ENCODE peak calls at places on chromosome X, in five cellular contexts. One of them, this sample, is unnamed.

GRCh38 chrX:40947276-40947675 is 138.0 kb upstream of the USP9X start:
- ATAC-seq in K562: no peak
- ATAC-seq in GM12878: no peak
- ATAC-seq in upper lobe of left lung: no peak
- ATAC-seq in HepG2: no peak
- ATAC-seq in this sample: no peak

GRCh38 chrX:2498781-2499302 is 1.9 kb downstream of the DHRSX start:
- ATAC-seq in upper lobe of left lung: no peak
- ATAC-seq in HepG2: peak
- ATAC-seq in K562: peak
- ATAC-seq in GM12878: peak
- ATAC-seq in this sample: peak

GRCh38 chrX:39163585-39163984 is 362.3 kb downstream of the MID1IP1 start:
- ATAC-seq in HepG2: no peak
- ATAC-seq in GM12878: no peak
- ATAC-seq in K562: no peak
- ATAC-seq in upper lobe of left lung: no peak
- ATAC-seq in this sample: no peak

GRCh38 chrX:30971761-30972603 is 82.9 kb upstream of the TAB3 start:
- ATAC-seq in HepG2: peak
- ATAC-seq in upper lobe of left lung: peak
- ATAC-seq in GM12878: peak
- ATAC-seq in K562: peak
- ATAC-seq in this sample: peak

GRCh38 chrX:141176586-141177451 is at the start of gene LDOC1:
- ATAC-seq in upper lobe of left lung: peak
- ATAC-seq in HepG2: no peak
- ATAC-seq in K562: peak
- ATAC-seq in GM12878: no peak
- ATAC-seq in this sample: peak

GRCh38 chrX:1466971-1467561 is 14.4 kb upstream of the ASMTL start:
- ATAC-seq in upper lobe of left lung: no peak
- ATAC-seq in K562: no peak
- ATAC-seq in GM12878: peak
- ATAC-seq in HepG2: no peak
- ATAC-seq in this sample: no peak

GRCh38 chrX:52995135-52995973 is 37.0 kb upstream of the FAM156A start:
- ATAC-seq in GM12878: peak
- ATAC-seq in upper lobe of left lung: peak
- ATAC-seq in HepG2: peak
- ATAC-seq in K562: peak
- ATAC-seq in this sample: peak

GRCh38 chrX:140933874-140934655 is 68.3 kb upstream of the SPANXB1 start:
- ATAC-seq in GM12878: no peak
- ATAC-seq in upper lobe of left lung: no peak
- ATAC-seq in K562: no peak
- ATAC-seq in HepG2: peak
- ATAC-seq in this sample: no peak

GRCh38 chrX:72604112-72604511 is 31.5 kb upstream of the HDAC8 start:
- ATAC-seq in upper lobe of left lung: no peak
- ATAC-seq in GM12878: peak
- ATAC-seq in HepG2: no peak
- ATAC-seq in K562: no peak
- ATAC-seq in this sample: no peak

GRCh38 chrX:79325263-79325958 is 41.7 kb downstream of the ITM2A start:
- ATAC-seq in GM12878: peak
- ATAC-seq in upper lobe of left lung: no peak
- ATAC-seq in K562: peak
- ATAC-seq in HepG2: no peak
- ATAC-seq in this sample: no peak

GRCh38 chrX:82029571-82030218 is 827.8 kb downstream of the SH3BGRL start:
- ATAC-seq in GM12878: no peak
- ATAC-seq in K562: no peak
- ATAC-seq in upper lobe of left lung: no peak
- ATAC-seq in HepG2: peak
- ATAC-seq in this sample: no peak

GRCh38 chrX:106170318-106170717 is 2.2 kb downstream of the PWWP3B start:
- ATAC-seq in K562: no peak
- ATAC-seq in HepG2: no peak
- ATAC-seq in upper lobe of left lung: no peak
- ATAC-seq in GM12878: peak
- ATAC-seq in this sample: no peak

GRCh38 chrX:12974217-12974796 is 603 bp upstream of the TMSB4X start:
- ATAC-seq in upper lobe of left lung: peak
- ATAC-seq in GM12878: peak
- ATAC-seq in HepG2: no peak
- ATAC-seq in K562: peak
- ATAC-seq in this sample: peak

GRCh38 chrX:140521393-140521792 is 16.5 kb upstream of the SOX3 start:
- ATAC-seq in HepG2: no peak
- ATAC-seq in GM12878: no peak
- ATAC-seq in upper lobe of left lung: no peak
- ATAC-seq in K562: no peak
- ATAC-seq in this sample: no peak

GRCh38 chrX:129980043-129980442 is 2.4 kb upstream of the BCORL1 start:
- ATAC-seq in K562: no peak
- ATAC-seq in GM12878: peak
- ATAC-seq in upper lobe of left lung: no peak
- ATAC-seq in HepG2: peak
- ATAC-seq in this sample: no peak

GRCh38 chrX:99705696-99706095 is 704.4 kb downstream of the PCDH19 start:
- ATAC-seq in upper lobe of left lung: no peak
- ATAC-seq in HepG2: no peak
- ATAC-seq in K562: no peak
- ATAC-seq in GM12878: no peak
- ATAC-seq in this sample: no peak

GRCh38 chrX:19514791-19515614 is at the start of gene MAP3K15:
- ATAC-seq in K562: peak
- ATAC-seq in upper lobe of left lung: no peak
- ATAC-seq in HepG2: peak
- ATAC-seq in GM12878: peak
- ATAC-seq in this sample: peak

GRCh38 chrX:129833153-129834004 is 10.3 kb downstream of the ZDHHC9 start:
- ATAC-seq in K562: peak
- ATAC-seq in GM12878: no peak
- ATAC-seq in HepG2: no peak
- ATAC-seq in upper lobe of left lung: peak
- ATAC-seq in this sample: no peak

GRCh38 chrX:323721-324628 is 5.4 kb upstream of the GTPBP6 start:
- ATAC-seq in upper lobe of left lung: peak
- ATAC-seq in HepG2: peak
- ATAC-seq in GM12878: peak
- ATAC-seq in K562: peak
- ATAC-seq in this sample: no peak

GRCh38 chrX:130415201-130415600 is 13.4 kb downstream of the RBMX2 start:
- ATAC-seq in HepG2: no peak
- ATAC-seq in K562: no peak
- ATAC-seq in upper lobe of left lung: no peak
- ATAC-seq in GM12878: no peak
- ATAC-seq in this sample: no peak

GRCh38 chrX:78074088-78074487 is 30.0 kb upstream of the PGK1 start:
- ATAC-seq in K562: no peak
- ATAC-seq in HepG2: no peak
- ATAC-seq in GM12878: no peak
- ATAC-seq in upper lobe of left lung: no peak
- ATAC-seq in this sample: no peak

GRCh38 chrX:150715180-150715579 is 22.0 kb downstream of the MTMR1 start:
- ATAC-seq in GM12878: no peak
- ATAC-seq in K562: no peak
- ATAC-seq in upper lobe of left lung: no peak
- ATAC-seq in HepG2: no peak
- ATAC-seq in this sample: no peak

GRCh38 chrX:151228935-151229334 is 52.6 kb downstream of the GPR50 start:
- ATAC-seq in upper lobe of left lung: no peak
- ATAC-seq in HepG2: no peak
- ATAC-seq in GM12878: no peak
- ATAC-seq in K562: no peak
- ATAC-seq in this sample: no peak

GRCh38 chrX:130552444-130553073 is 150.8 kb downstream of the RBMX2 start:
- ATAC-seq in GM12878: peak
- ATAC-seq in HepG2: no peak
- ATAC-seq in K562: no peak
- ATAC-seq in upper lobe of left lung: no peak
- ATAC-seq in this sample: no peak

GRCh38 chrX:68508799-68509198 is 9.9 kb downstream of the YIPF6 start:
- ATAC-seq in GM12878: peak
- ATAC-seq in HepG2: peak
- ATAC-seq in upper lobe of left lung: no peak
- ATAC-seq in K562: peak
- ATAC-seq in this sample: no peak

GRCh38 chrX:107537815-107538214 is 88.4 kb downstream of the FRMPD3 start:
- ATAC-seq in upper lobe of left lung: no peak
- ATAC-seq in GM12878: peak
- ATAC-seq in K562: peak
- ATAC-seq in HepG2: peak
- ATAC-seq in this sample: no peak

GRCh38 chrX:110395877-110396276 is 37.2 kb downstream of the RTL9 start:
- ATAC-seq in K562: no peak
- ATAC-seq in HepG2: no peak
- ATAC-seq in upper lobe of left lung: no peak
- ATAC-seq in GM12878: no peak
- ATAC-seq in this sample: no peak
- TF ChIP-seq EP300 in K562: no peak
- TF ChIP-seq EP300 in HepG2: no peak
- TF ChIP-seq EP300 in upper lobe of left lung: no peak
- TF ChIP-seq EP300 in GM12878: no peak
- TF ChIP-seq EP300 in this sample: no peak

GRCh38 chrX:135382260-135382659 is 39.5 kb upstream of the SMIM10L2A start:
- ATAC-seq in HepG2: no peak
- ATAC-seq in GM12878: no peak
- ATAC-seq in K562: no peak
- ATAC-seq in upper lobe of left lung: no peak
- ATAC-seq in this sample: no peak
- TF ChIP-seq POLR2AphosphoS5 in HepG2: no peak
- TF ChIP-seq POLR2AphosphoS5 in GM12878: no peak
- TF ChIP-seq POLR2AphosphoS5 in K562: no peak
- TF ChIP-seq POLR2AphosphoS5 in upper lobe of left lung: no peak
- TF ChIP-seq POLR2AphosphoS5 in this sample: no peak

GRCh38 chrX:70260104-70260503 is at the start of gene P2RY4:
- ATAC-seq in K562: no peak
- ATAC-seq in HepG2: no peak
- ATAC-seq in GM12878: no peak
- ATAC-seq in upper lobe of left lung: no peak
- ATAC-seq in this sample: no peak

GRCh38 chrX:70262952-70263567 is 3.1 kb upstream of the P2RY4 start:
- ATAC-seq in GM12878: peak
- ATAC-seq in K562: peak
- ATAC-seq in HepG2: peak
- ATAC-seq in upper lobe of left lung: no peak
- ATAC-seq in this sample: no peak

GRCh38 chrX:70268034-70268433 is at the start of gene ARR3:
- ATAC-seq in upper lobe of left lung: no peak
- ATAC-seq in K562: no peak
- ATAC-seq in HepG2: no peak
- ATAC-seq in GM12878: no peak
- ATAC-seq in this sample: no peak

GRCh38 chrX:70264784-70265183 is 3.4 kb upstream of the ARR3 start:
- ATAC-seq in upper lobe of left lung: no peak
- ATAC-seq in HepG2: no peak
- ATAC-seq in K562: no peak
- ATAC-seq in GM12878: no peak
- ATAC-seq in this sample: no peak
- TF ChIP-seq POLR2A in upper lobe of left lung: no peak
- TF ChIP-seq POLR2A in HepG2: no peak
- TF ChIP-seq POLR2A in K562: no peak
- TF ChIP-seq POLR2A in GM12878: no peak
- TF ChIP-seq POLR2A in this sample: no peak

DNA sequence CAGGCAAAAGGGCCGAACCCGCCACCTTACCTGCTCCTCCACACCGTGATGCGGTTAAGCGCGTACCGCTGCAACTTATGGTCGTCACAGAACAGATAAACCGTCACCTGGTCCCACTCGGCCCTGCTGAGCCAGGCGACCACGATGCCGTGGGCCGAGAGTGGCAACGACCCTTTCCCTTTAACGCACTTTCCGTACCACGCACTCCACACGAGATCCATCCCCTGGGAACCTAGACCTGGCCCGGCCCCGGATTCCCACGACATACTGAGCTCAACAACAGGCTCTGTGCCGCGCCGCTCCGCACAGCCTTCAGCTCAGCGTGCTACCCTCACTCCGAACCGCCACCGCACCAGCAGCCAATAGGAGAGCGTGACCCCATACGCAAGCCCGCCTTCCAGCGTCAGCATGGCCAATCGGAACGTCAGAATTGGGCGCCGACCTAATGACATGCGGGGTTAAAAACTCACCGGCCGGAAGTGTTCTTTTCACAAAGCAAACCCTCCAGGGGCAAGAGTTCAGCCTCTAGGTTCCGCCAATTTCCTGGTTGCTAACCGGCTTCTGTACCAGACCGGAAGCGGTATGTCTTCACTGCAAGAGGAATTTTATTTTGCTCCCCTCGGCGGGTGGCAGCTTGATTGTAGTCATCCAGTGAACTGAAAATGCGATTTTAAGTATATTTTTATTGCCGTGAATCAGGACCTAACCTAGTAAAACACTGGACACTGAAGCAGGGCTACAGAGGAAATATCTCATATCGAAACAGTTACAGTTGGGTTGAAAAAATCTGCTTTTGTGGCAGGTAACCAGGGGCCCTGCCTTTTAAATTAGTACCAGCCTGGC is at the start of gene LAS1L:
- ATAC-seq in K562: peak
- ATAC-seq in HepG2: peak
- ATAC-seq in upper lobe of left lung: peak
- ATAC-seq in GM12878: peak
- ATAC-seq in this sample: peak
- TF ChIP-seq EP300 in K562: peak
- TF ChIP-seq EP300 in HepG2: no peak
- TF ChIP-seq EP300 in upper lobe of left lung: no peak
- TF ChIP-seq EP300 in GM12878: no peak
- TF ChIP-seq EP300 in this sample: no peak

This sample was measured in gastroesophageal sphincter.